ENCODE peak calls at places on chromosomes 5 and 9, in eight cellular contexts. Q, M, V, B, W, C, S and K are unnamed samples.

GRCh38 chr9:115111854-115112253 is 6.1 kb downstream of the TNC start:
- DNase-seq in Q (no peak), M (no peak), V (no peak), B (no peak), W (no peak), C (no peak), S (no peak), K (no peak)

GRCh38 chr5:27083763-27084420 is 45.5 kb upstream of the CDH9 start:
- DNase-seq in Q (no peak), M (no peak), V (no peak), B (no peak), W (no peak), C (no peak), S (no peak), K (no peak)

GRCh38 chr9:134943411-134943810 is 25.7 kb upstream of the FCN1 start:
- DNase-seq in Q (no peak), M (no peak), V (no peak), B (no peak), W (no peak), C (no peak), S (no peak), K (no peak)

GRCh38 chr5:7078901-7079300 is 317.0 kb upstream of the ADCY2 start:
- DNase-seq in Q (no peak), M (no peak), V (no peak), B (no peak), W (peak), C (no peak), S (no peak), K (no peak)

GRCh38 chr5:119795768-119796167 is 166.4 kb downstream of the FAM170A start:
- DNase-seq in Q (no peak), M (no peak), V (no peak), B (no peak), W (no peak), C (no peak), S (no peak), K (no peak)

GRCh38 chr9:32703635-32704034 is 68.2 kb upstream of the TAF1L start:
- DNase-seq in Q (no peak), M (no peak), V (no peak), B (no peak), W (no peak), C (no peak), S (no peak), K (no peak)

GRCh38 chr5:127335381-127335780 is 44.8 kb downstream of the MEGF10 start:
- DNase-seq in Q (no peak), M (no peak), V (no peak), B (no peak), W (no peak), C (no peak), S (no peak), K (no peak)

GRCh38 chr5:375921-376871 is 54.7 kb downstream of the AHRR start:
- DNase-seq in Q (no peak), M (no peak), V (no peak), B (no peak), W (no peak), C (no peak), S (peak), K (no peak)

GRCh38 chr5:59380350-59380951 is 513.1 kb downstream of the PDE4D start:
- DNase-seq in Q (peak), M (no peak), V (no peak), B (no peak), W (peak), C (peak), S (no peak), K (peak)

GRCh38 chr5:149268928-149269557 is 2.6 kb upstream of the AFAP1L1 start:
- DNase-seq in Q (peak), M (no peak), V (no peak), B (no peak), W (peak), C (peak), S (no peak), K (peak)

GRCh38 chr5:147509710-147510651 is at the start of gene DPYSL3:
- DNase-seq in Q (no peak), M (peak), V (peak), B (no peak), W (peak), C (no peak), S (peak), K (peak)

GRCh38 chr9:127898433-127899199 is 787 bp downstream of the ST6GALNAC6 start:
- DNase-seq in Q (no peak), M (peak), V (peak), B (no peak), W (no peak), C (no peak), S (no peak), K (no peak)

GRCh38 chr5:134090482-134090881 is 24.0 kb upstream of the TCF7 start:
- DNase-seq in Q (no peak), M (no peak), V (no peak), B (peak), W (no peak), C (no peak), S (no peak), K (no peak)

GRCh38 chr9:130461218-130461630 is 16.5 kb downstream of the ASS1 start:
- DNase-seq in Q (peak), M (peak), V (peak), B (peak), W (peak), C (peak), S (peak), K (peak)

GRCh38 chr5:98463676-98464075 is 309.8 kb upstream of the RGMB start:
- DNase-seq in Q (no peak), M (no peak), V (no peak), B (no peak), W (no peak), C (no peak), S (no peak), K (no peak)

GRCh38 chr5:916441-917293 is 24.0 kb downstream of the TRIP13 start:
- DNase-seq in Q (no peak), M (no peak), V (no peak), B (no peak), W (no peak), C (no peak), S (no peak), K (no peak)

GRCh38 chr5:25562656-25563055 is 917.9 kb upstream of the CDH10 start:
- DNase-seq in Q (no peak), M (no peak), V (no peak), B (no peak), W (no peak), C (no peak), S (no peak), K (no peak)

GRCh38 chr9:96078866-96079505 is 203.5 kb downstream of the ERCC6L2 start:
- DNase-seq in Q (no peak), M (no peak), V (no peak), B (no peak), W (no peak), C (no peak), S (no peak), K (no peak)

GRCh38 chr5:127001621-127002296 is 28.6 kb downstream of the MARCHF3 start:
- DNase-seq in Q (no peak), M (no peak), V (no peak), B (no peak), W (no peak), C (no peak), S (no peak), K (no peak)

GRCh38 chr5:116237917-116238502 is 153.2 kb downstream of the COMMD10 start:
- DNase-seq in Q (no peak), M (no peak), V (no peak), B (no peak), W (no peak), C (no peak), S (no peak), K (no peak)

GRCh38 chr5:99169309-99169708 is 240.5 kb upstream of the CHD1 start:
- DNase-seq in Q (no peak), M (no peak), V (no peak), B (no peak), W (no peak), C (no peak), S (no peak), K (no peak)